ENCODE peak calls at places on chromosomes 3 and 15, in four cellular contexts. O is tibial artery, Y is nephron progenitor cell, J is Peyer's patch. A is an unnamed sample.

GRCh38 chr3:172407872-172408271 is 40.4 kb downstream of the GHSR start:
- DNase-seq in O (no peak), Y (no peak), J (no peak), A (no peak)

GRCh38 chr3:56887402-56888025 is 85.8 kb upstream of the ARHGEF3 start:
- DNase-seq in O (no peak), Y (no peak), J (peak; percentile 23), A (no peak)

GRCh38 chr3:62073038-62073437 is 300.3 kb downstream of the FEZF2 start:
- DNase-seq in O (no peak), Y (no peak), J (no peak), A (no peak)

GRCh38 chr3:153026026-153026425 is 136.0 kb upstream of the RAP2B start:
- DNase-seq in O (no peak), Y (no peak), J (no peak), A (no peak)

GRCh38 chr3:99700637-99701268 is 62.4 kb downstream of the COL8A1 start:
- DNase-seq in O (no peak), Y (no peak), J (no peak), A (no peak)

GRCh38 chr3:151168269-151169094 is 34.5 kb downstream of the GPR171 start:
- DNase-seq in O (peak; percentile 74), Y (peak; percentile 76), J (peak; percentile 81), A (peak; percentile 89)

GRCh38 chr3:107676469-107677309 is 153.9 kb downstream of the BBX start:
- DNase-seq in O (no peak), Y (no peak), J (no peak), A (no peak)

GRCh38 chr3:37967252-37967881 is 23.2 kb upstream of the VILL start:
- DNase-seq in O (peak; percentile 81), Y (peak; percentile 74), J (peak; percentile 49), A (peak; percentile 83)

GRCh38 chr3:105829879-105830622 is 38.8 kb downstream of the CBLB start:
- DNase-seq in O (no peak), Y (no peak), J (no peak), A (no peak)

GRCh38 chr3:42690191-42690590 is 4.9 kb downstream of the KLHL40 start:
- DNase-seq in O (peak; percentile 29), Y (no peak), J (no peak), A (no peak)

GRCh38 chr3:182937293-182938051 is 42.9 kb downstream of the DCUN1D1 start:
- DNase-seq in O (no peak), Y (no peak), J (no peak), A (no peak)

GRCh38 chr15:65286069-65286703 is 497 bp downstream of the PARP16 start:
- DNase-seq in O (peak; percentile 74), Y (peak; percentile 67), J (peak; percentile 29), A (peak; percentile 61)